ENCODE peak calls at places on chromosome 6, in eight cellular contexts. Y is A549, Z is ovary, K is adrenal gland, C is heart left ventricle, V is cardiac fibroblast, Q is sigmoid colon, N is fibroblast of mammary gland. J is an unnamed sample.

GRCh38 chr6:142820336-142821016 is 124.5 kb downstream of the HIVEP2 start:
- DNase-seq in Y (no peak), Z (no peak), K (no peak), C (no peak), V (peak), Q (no peak), N (no peak), J (no peak)

GRCh38 chr6:38603966-38604365 is 35.8 kb downstream of the BTBD9 start:
- DNase-seq in Y (no peak), Z (no peak), K (no peak), C (no peak), V (peak), Q (no peak), N (peak), J (peak)

GRCh38 chr6:91653954-91654843 is 1067.3 kb upstream of the MAP3K7 start:
- DNase-seq in Y (no peak), Z (no peak), K (no peak), C (no peak), V (no peak), Q (no peak), N (no peak), J (no peak)

GRCh38 chr6:143591441-143591840 is 79.9 kb upstream of the FUCA2 start:
- DNase-seq in Y (no peak), Z (no peak), K (no peak), C (no peak), V (no peak), Q (no peak), N (no peak), J (no peak)

GRCh38 chr6:93516441-93516840 is 97.1 kb upstream of the EPHA7 start:
- DNase-seq in Y (no peak), Z (no peak), K (no peak), C (no peak), V (no peak), Q (no peak), N (no peak), J (no peak)

GRCh38 chr6:56637640-56638039 is 5.0 kb downstream of the DST start:
- DNase-seq in Y (peak), Z (no peak), K (no peak), C (no peak), V (peak), Q (no peak), N (peak), J (peak)

GRCh38 chr6:138546733-138547185 is 47.5 kb upstream of the NHSL1 start:
- DNase-seq in Y (no peak), Z (no peak), K (no peak), C (no peak), V (peak), Q (no peak), N (peak), J (peak)

GRCh38 chr6:2197177-2197671 is 48.2 kb downstream of the GMDS start:
- DNase-seq in Y (no peak), Z (no peak), K (peak), C (no peak), V (peak), Q (no peak), N (peak), J (peak)

GRCh38 chr6:167667204-167668018 is 159.3 kb upstream of the AFDN start:
- DNase-seq in Y (no peak), Z (no peak), K (no peak), C (no peak), V (no peak), Q (no peak), N (no peak), J (no peak)

GRCh38 chr6:170444056-170444505 is 109.0 kb downstream of the PSMB1 start:
- DNase-seq in Y (no peak), Z (no peak), K (no peak), C (no peak), V (no peak), Q (no peak), N (no peak), J (no peak)

GRCh38 chr6:49549691-49550412 is 616 bp upstream of the C6orf141 start:
- DNase-seq in Y (no peak), Z (no peak), K (no peak), C (no peak), V (no peak), Q (no peak), N (no peak), J (no peak)

GRCh38 chr6:27667651-27668441 is 194.9 kb upstream of the ZNF184 start:
- DNase-seq in Y (no peak), Z (no peak), K (no peak), C (no peak), V (peak), Q (no peak), N (peak), J (peak)

GRCh38 chr6:11675610-11676009 is 103.0 kb downstream of the ADTRP start:
- DNase-seq in Y (no peak), Z (no peak), K (no peak), C (no peak), V (peak), Q (no peak), N (no peak), J (no peak)
- TF ChIP-seq CTCF in Y (no peak), Z (no peak), K (peak), C (no peak), V (peak), Q (no peak), N (no peak), J (no peak)

DNA sequence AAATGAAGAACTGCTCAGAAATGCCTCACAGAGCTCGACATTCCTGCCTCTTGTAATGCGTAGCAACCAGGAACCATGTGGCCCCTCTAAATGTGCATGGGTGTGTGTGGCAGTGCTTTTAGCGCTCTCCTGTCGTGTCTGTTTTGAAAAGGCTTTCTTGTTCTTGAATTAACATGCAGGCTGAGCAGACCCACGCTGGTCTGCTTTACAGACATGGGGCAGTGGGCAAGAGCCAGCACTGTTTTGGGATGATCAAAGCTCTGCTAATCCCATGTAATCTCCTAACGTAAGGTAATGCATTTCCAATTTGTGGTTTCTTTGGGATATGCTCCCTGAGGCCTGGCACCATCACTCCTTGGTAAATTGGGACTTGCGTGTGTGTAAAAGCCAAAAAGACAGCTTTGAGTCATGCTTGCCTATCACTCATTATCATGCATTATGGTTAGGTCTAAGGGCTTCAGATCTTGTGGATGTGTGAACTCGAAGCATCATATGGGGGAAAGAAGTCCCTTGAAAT is 11.8 kb downstream of the RIPOR2 start:
- DNase-seq in Y (no peak), Z (no peak), K (no peak), C (no peak), V (no peak), Q (no peak), N (no peak), J (no peak)
- H3K4me3 ChIP-seq in Y (no peak), Z (no peak), K (no peak), C (no peak), V (no peak), Q (no peak), N (no peak), J (no peak)

GRCh38 chr6:73314577-73315492 is 39.2 kb downstream of the DPPA5 start:
- DNase-seq in Y (no peak), Z (no peak), K (no peak), C (no peak), V (no peak), Q (no peak), N (no peak), J (no peak)

GRCh38 chr6:73309534-73309783 is 44.6 kb downstream of the DPPA5 start:
- DNase-seq in Y (no peak), Z (no peak), K (no peak), C (no peak), V (no peak), Q (no peak), N (no peak), J (peak)

GRCh38 chr6:73308712-73309533 is 45.2 kb downstream of the DPPA5 start:
- DNase-seq in Y (peak), Z (no peak), K (no peak), C (no peak), V (peak), Q (no peak), N (peak), J (peak)

DNA sequence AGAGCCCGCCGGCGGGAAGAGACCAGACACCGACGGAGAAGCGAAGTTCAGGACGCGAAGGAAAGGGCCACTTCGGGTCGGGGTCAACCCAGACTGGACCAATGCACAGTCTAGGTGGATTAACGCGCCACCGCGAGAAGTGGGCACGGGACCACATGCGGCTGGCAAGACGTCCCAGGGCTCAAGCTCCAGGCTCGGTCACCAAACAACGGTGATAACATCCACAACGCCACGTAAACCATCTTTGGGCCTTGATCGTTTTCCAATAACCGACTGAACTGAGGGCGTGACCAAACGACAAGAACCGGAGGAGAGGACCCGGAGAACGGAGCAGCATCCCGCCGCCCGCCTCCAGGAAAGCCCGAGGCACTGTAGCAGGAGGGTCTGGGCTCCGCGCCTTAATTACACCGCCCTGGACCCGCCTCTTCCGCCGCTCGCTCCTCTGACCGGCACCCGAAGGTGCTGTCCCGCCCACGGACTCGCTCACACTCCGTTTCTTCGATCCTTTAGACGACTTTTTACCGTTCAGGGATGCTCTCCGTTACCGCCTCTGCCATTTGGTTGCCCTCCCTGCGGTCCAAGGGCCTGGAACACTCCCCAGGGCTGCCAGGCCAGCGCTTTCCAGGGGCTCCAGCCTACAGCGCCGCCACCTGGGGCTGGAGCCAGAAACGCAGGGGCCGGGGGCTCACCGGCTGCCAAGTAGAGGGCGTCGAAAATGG is 44.1 kb downstream of the DPPA5 start:
- DNase-seq in Y (peak), Z (peak), K (no peak), C (peak), V (peak), Q (peak), N (peak), J (peak)
- TF ChIP-seq CTCF in Y (peak), Z (no peak), K (no peak), C (peak), V (peak), Q (no peak), N (peak), J (peak)

GRCh38 chr6:33428219-33428890 is 8.5 kb downstream of the SYNGAP1 start:
- DNase-seq in Y (peak), Z (no peak), K (peak), C (no peak), V (peak), Q (no peak), N (peak), J (peak)

GRCh38 chr6:33430334-33430733 is 10.5 kb downstream of the SYNGAP1 start:
- DNase-seq in Y (no peak), Z (no peak), K (no peak), C (no peak), V (no peak), Q (no peak), N (no peak), J (no peak)

GRCh38 chr6:33430991-33431879 is 11.4 kb downstream of the SYNGAP1 start:
- DNase-seq in Y (peak), Z (peak), K (no peak), C (peak), V (peak), Q (peak), N (peak), J (peak)

GRCh38 chr6:33428891-33429744 is 9.3 kb downstream of the SYNGAP1 start:
- DNase-seq in Y (no peak), Z (peak), K (no peak), C (no peak), V (no peak), Q (no peak), N (no peak), J (no peak)

DNA sequence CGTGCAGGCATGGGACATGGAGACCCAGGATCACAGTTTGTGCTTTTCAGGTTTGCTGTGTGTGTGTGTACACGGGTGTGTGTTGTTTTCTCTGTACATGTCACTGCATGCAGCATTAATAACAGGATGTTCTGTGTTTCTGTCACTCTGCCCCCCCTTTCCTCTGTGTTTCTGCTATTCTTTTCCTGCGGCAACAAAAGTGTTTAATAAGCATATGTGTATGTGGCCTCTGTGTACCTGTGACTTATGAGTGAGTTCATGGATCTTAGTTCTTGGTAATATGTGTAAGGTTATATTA is 9.8 kb downstream of the SYNGAP1 start:
- DNase-seq in Y (no peak), Z (no peak), K (no peak), C (no peak), V (no peak), Q (no peak), N (no peak), J (peak)
- H3K4me3 ChIP-seq in Y (no peak), Z (no peak), K (no peak), C (no peak), V (no peak), Q (no peak), N (no peak), J (no peak)

GRCh38 chr6:18126116-18126515 is 3.6 kb upstream of the NHLRC1 start:
- DNase-seq in Y (no peak), Z (no peak), K (no peak), C (no peak), V (peak), Q (no peak), N (peak), J (no peak)

GRCh38 chr6:18118330-18118729 is 4.1 kb downstream of the NHLRC1 start:
- DNase-seq in Y (no peak), Z (no peak), K (peak), C (no peak), V (no peak), Q (no peak), N (no peak), J (no peak)

GRCh38 chr6:18121580-18122127 is 823 bp downstream of the NHLRC1 start:
- DNase-seq in Y (no peak), Z (peak), K (no peak), C (no peak), V (no peak), Q (peak), N (no peak), J (no peak)

GRCh38 chr6:18119236-18119635 is 3.2 kb downstream of the NHLRC1 start:
- DNase-seq in Y (no peak), Z (no peak), K (no peak), C (no peak), V (no peak), Q (no peak), N (no peak), J (peak)

DNA sequence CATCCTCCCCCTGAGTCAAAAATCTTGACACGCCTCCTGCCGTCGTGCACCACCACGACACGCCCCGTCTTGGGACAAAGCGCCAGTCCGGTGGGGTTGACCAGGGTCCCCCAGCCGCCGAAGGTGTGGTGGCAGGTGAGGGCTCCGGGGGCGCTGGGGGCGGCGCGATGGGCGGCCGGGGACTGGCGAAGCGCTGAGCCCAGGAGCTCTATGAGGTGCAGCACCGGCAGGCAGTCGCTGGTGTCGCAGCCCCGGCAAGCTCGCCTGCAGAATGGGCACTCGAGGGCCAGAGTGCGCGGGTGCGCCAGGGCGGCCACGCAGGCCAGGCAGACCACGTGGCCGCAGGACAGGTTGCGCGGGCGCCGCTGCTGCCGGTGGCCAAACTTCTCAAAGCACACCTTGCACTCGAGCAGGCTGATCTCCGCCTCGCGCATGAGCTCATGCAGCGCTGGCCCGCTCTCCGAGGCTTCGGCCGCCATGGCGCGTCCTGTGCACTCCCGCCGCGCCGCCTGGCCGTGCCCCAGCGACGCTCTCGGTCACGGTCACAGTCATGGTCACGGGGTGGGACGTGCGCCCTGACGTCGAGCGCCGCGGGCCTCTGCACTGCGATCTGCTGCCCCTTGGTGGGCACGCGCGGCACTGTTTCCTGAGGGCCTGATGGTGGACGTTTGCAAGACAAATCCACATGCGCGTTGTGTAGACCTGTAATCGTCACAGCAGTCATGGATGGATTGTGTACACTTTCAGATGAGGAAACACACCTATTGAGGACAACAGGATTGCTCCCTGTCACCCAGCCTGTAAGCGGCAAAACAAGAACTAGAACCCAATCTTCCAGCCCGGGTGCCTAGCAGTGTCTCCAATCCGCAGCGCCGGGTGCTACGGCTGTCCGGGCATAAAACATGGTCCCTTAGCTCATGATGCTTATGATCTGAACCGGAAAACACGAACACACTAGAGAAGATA is at the start of gene NHLRC1:
- DNase-seq in Y (peak), Z (peak), K (peak), C (peak), V (peak), Q (peak), N (peak), J (peak)
- TF ChIP-seq CTCF in Y (peak), Z (peak), K (peak), C (peak), V (peak), Q (peak), N (peak), J (peak)

DNA sequence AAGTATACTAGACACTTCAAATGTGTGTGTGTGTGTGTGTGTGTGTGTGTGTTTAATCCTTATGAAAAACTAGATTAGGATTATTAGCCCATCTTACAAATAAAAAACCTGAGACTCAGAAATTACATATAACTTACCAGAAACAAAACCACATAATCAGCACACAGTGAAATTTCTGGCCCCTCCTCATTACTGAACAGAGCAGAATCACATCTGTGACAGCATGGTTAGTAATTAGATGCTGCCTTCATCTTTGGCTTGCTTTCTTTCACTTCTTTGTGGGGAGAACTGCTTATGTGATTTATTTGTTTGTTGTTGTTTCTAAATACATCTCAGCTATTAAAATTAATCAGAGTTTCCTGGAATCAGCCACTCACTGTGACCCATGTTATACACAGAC is 267.1 kb downstream of the TENT5A start:
- DNase-seq in Y (no peak), Z (no peak), K (no peak), C (no peak), V (no peak), Q (no peak), N (peak), J (no peak)
- H3K4me3 ChIP-seq in Y (no peak), Z (no peak), K (no peak), C (no peak), V (no peak), Q (no peak), N (no peak), J (no peak)

GRCh38 chr6:39791311-39791710 is 865 bp upstream of the DAAM2 start:
- DNase-seq in Y (no peak), Z (no peak), K (no peak), C (no peak), V (peak), Q (no peak), N (peak), J (no peak)
- TF ChIP-seq CTCF in Y (no peak), Z (no peak), K (no peak), C (peak), V (peak), Q (no peak), N (peak), J (no peak)

DNA sequence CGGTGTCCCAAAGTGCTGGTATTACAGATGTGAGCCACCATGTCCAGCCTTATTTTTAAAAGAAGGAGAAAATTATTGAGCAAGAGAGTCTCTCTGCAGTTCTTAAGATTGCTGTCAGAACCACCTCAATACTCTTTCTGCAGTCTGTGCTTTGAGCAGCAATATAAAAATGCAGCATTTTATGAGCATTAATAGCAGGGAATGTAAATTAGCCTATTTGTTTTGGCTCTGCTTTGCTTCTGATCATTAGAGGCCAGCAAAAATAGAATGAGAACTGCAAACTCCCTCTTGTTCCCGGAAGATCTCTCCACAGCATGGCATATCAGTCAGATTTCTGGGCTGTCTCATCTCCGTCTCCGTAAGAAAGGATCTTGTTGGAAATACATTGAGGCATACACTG is 35.8 kb downstream of the C6orf15 start:
- DNase-seq in Y (no peak), Z (no peak), K (no peak), C (no peak), V (no peak), Q (no peak), N (no peak), J (no peak)
- H3K4me3 ChIP-seq in Y (no peak), Z (no peak), K (no peak), C (no peak), V (no peak), Q (no peak), N (no peak), J (no peak)

GRCh38 chr6:36546958-36547645 is at the start of gene STK38:
- DNase-seq in Y (peak), Z (peak), K (peak), C (peak), V (peak), Q (peak), N (peak), J (peak)
- TF ChIP-seq CTCF in Y (peak), Z (no peak), K (no peak), C (peak), V (no peak), Q (no peak), N (peak), J (no peak)

GRCh38 chr6:31572041-31572911 is at the start of gene LTA:
- DNase-seq in Y (no peak), Z (no peak), K (no peak), C (no peak), V (no peak), Q (no peak), N (no peak), J (no peak)
- H3K4me3 ChIP-seq in Y (no peak), Z (no peak), K (no peak), C (no peak), V (no peak), Q (no peak), N (no peak), J (no peak)

J was measured in epithelial cell of esophagus.